ENCODE peak calls at places on chromosomes 4 and X, in eight cellular contexts. U, B, S, V, G, O, F and A are unnamed samples.

GRCh38 chrX:124217289-124218251 is 114.9 kb upstream of the TEX13D start:
- DNase-seq in U (peak), B (peak), S (no peak), V (peak), G (peak), O (peak), F (no peak), A (peak)

GRCh38 chrX:118963159-118963558 is 11.3 kb upstream of the LONRF3 start:
- DNase-seq in U (no peak), B (no peak), S (no peak), V (no peak), G (no peak), O (no peak), F (no peak), A (no peak)

GRCh38 chrX:5242091-5242790 is 986.4 kb downstream of the NLGN4X start:
- DNase-seq in U (no peak), B (no peak), S (no peak), V (no peak), G (no peak), O (no peak), F (no peak), A (no peak)

GRCh38 chr4:157151711-157152110 is 68.8 kb upstream of the GRIA2 start:
- DNase-seq in U (no peak), B (no peak), S (no peak), V (no peak), G (peak), O (peak), F (no peak), A (peak)

GRCh38 chr4:128061566-128062536 is 739 bp downstream of the LARP1B start:
- DNase-seq in U (peak), B (peak), S (peak), V (peak), G (peak), O (peak), F (peak), A (peak)

GRCh38 chrX:769796-770195 is 139.2 kb downstream of the SHOX start:
- DNase-seq in U (no peak), B (peak), S (no peak), V (no peak), G (no peak), O (no peak), F (peak), A (no peak)

GRCh38 chrX:120120223-120120622 is 4.5 kb upstream of the RHOXF1 start:
- DNase-seq in U (no peak), B (no peak), S (no peak), V (no peak), G (no peak), O (no peak), F (no peak), A (peak)

GRCh38 chr4:102217345-102217744 is 127.9 kb downstream of the SLC39A8 start:
- DNase-seq in U (no peak), B (no peak), S (no peak), V (no peak), G (peak), O (no peak), F (no peak), A (no peak)

GRCh38 chr4:151698213-151698612 is 62.6 kb downstream of the GATB start:
- DNase-seq in U (no peak), B (no peak), S (no peak), V (no peak), G (no peak), O (no peak), F (no peak), A (no peak)

GRCh38 chr4:92235741-92236140 is 68.0 kb upstream of the GRID2 start:
- DNase-seq in U (no peak), B (no peak), S (no peak), V (no peak), G (peak), O (no peak), F (no peak), A (no peak)